ENCODE peak calls at places on chromosome 20, in four cellular contexts. P is dorsolateral prefrontal cortex, Q is hepatocyte, N is Panc1. W is an unnamed sample.

GRCh38 chr20:47370850-47371782 is 14.6 kb upstream of the ZMYND8 start:
- DNase-seq in P (no peak), Q (no peak), N (no peak), W (no peak)

GRCh38 chr20:32522525-32522774 is 62.7 kb downstream of the NOL4L start:
- DNase-seq in Q (no peak), P (peak; percentile 44), N (no peak), W (no peak)

GRCh38 chr20:17520583-17520982 is 10.6 kb downstream of the BFSP1 start:
- DNase-seq in N (no peak), P (no peak), Q (no peak), W (no peak)

GRCh38 chr20:51804754-51805153 is 2.4 kb upstream of the SALL4 start:
- DNase-seq in Q (no peak), P (no peak), N (no peak), W (no peak)

GRCh38 chr20:46512943-46513844 is at the start of gene ZNF334:
- DNase-seq in P (peak; percentile 65), N (no peak), Q (peak; percentile 90), W (no peak)

GRCh38 chr20:44274303-44275017 is 27.4 kb downstream of the GDAP1L1 start:
- DNase-seq in Q (no peak), N (no peak), P (no peak), W (no peak)

GRCh38 chr20:24993337-24994185 is 1.0 kb upstream of the APMAP start:
- DNase-seq in P (no peak), N (no peak), Q (peak; percentile 42), W (peak; percentile 7)

GRCh38 chr20:19376451-19376971 is 164.1 kb downstream of the SLC24A3 start:
- DNase-seq in P (no peak), N (no peak), Q (no peak), W (no peak)

GRCh38 chr20:18676366-18676765 is 88.5 kb downstream of the DTD1 start:
- DNase-seq in Q (no peak), N (no peak), P (no peak), W (no peak)

GRCh38 chr20:64065973-64066341 is 3.0 kb downstream of the TCEA2 start:
- DNase-seq in Q (no peak), P (no peak), N (peak; percentile 53), W (no peak)

GRCh38 chr20:17320456-17320855 is 93.6 kb downstream of the PCSK2 start:
- DNase-seq in N (no peak), P (no peak), Q (no peak), W (no peak)

GRCh38 chr20:23350007-23350854 is at the start of gene NXT1:
- DNase-seq in N (peak; percentile 92), P (peak; percentile 97), Q (peak; percentile 98), W (peak; percentile 96)

GRCh38 chr20:64164123-64164836 is at the start of gene MYT1:
- DNase-seq in P (no peak), Q (no peak), N (no peak), W (no peak)

GRCh38 chr20:2658414-2659354 is 5.3 kb downstream of the IDH3B start:
- DNase-seq in Q (no peak), N (no peak), P (no peak), W (no peak)

GRCh38 chr20:40637176-40637575 is 51.9 kb downstream of the MAFB start:
- DNase-seq in P (no peak), Q (no peak), N (no peak), W (no peak)

GRCh38 chr20:44068780-44069191 is 118.2 kb downstream of the JPH2 start:
- DNase-seq in Q (no peak), P (no peak), N (no peak), W (no peak)

GRCh38 chr20:37454636-37455035 is 66.4 kb upstream of the NNAT start:
- DNase-seq in N (no peak), P (no peak), Q (no peak), W (no peak)

GRCh38 chr20:60062431-60063336 is 104.5 kb downstream of the CDH26 start:
- DNase-seq in Q (peak; percentile 31), N (no peak), P (no peak), W (peak; percentile 54)

GRCh38 chr20:3679749-3680700 is 1.8 kb downstream of the ADAM33 start:
- DNase-seq in Q (peak; percentile 48), P (no peak), N (no peak), W (peak; percentile 81)

GRCh38 chr20:57114290-57115005 is 152.0 kb downstream of the BMP7 start:
- DNase-seq in Q (no peak), N (no peak), P (no peak), W (no peak)

GRCh38 chr20:20393207-20393606 is 25.3 kb downstream of the INSM1 start:
- DNase-seq in P (no peak), N (no peak), Q (no peak), W (no peak)

GRCh38 chr20:32539817-32540675 is 45.1 kb downstream of the NOL4L start:
- DNase-seq in N (no peak), Q (peak; percentile 71), P (no peak), W (no peak)

GRCh38 chr20:35992713-35993335 is 24.4 kb downstream of the CNBD2 start:
- DNase-seq in N (no peak), P (no peak), Q (peak; percentile 75), W (no peak)

GRCh38 chr20:18240997-18241396 is 47.3 kb upstream of the ZNF133 start:
- DNase-seq in N (no peak), Q (no peak), P (no peak), W (no peak)

GRCh38 chr20:54458219-54458618 is 17.2 kb upstream of the DOK5 start:
- DNase-seq in Q (no peak), N (no peak), P (no peak), W (no peak)

GRCh38 chr20:54456423-54456822 is 19.0 kb upstream of the DOK5 start:
- DNase-seq in N (no peak), P (no peak), Q (no peak), W (no peak)

GRCh38 chr20:54454982-54455381 is 20.4 kb upstream of the DOK5 start:
- DNase-seq in N (no peak), P (no peak), Q (no peak), W (no peak)

GRCh38 chr20:54459279-54459678 is 16.1 kb upstream of the DOK5 start:
- DNase-seq in P (no peak), Q (no peak), N (no peak), W (no peak)

DNA sequence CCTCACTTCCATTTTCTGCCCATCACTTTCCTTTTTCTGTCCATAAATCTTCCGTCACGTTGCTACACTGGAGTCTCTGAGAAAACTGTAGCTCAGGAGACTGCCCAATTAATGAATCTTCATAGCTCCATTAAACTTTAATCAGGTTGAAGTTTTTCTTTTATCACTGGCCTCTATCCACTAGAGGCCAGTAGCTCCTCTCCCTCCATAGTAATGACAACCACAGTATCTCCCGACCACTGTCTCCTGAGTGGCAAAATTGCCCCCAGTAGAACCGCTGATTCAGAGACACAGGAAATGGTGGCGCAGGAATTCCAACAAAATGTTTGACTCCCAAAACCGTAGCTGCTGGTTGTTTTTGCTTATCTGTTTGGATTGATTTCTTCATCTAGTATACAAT is 18.4 kb upstream of the DOK5 start:
- DNase-seq in Q (no peak), N (no peak), P (no peak), W (no peak)
- TF ChIP-seq CTCF in Q (no peak), N (peak; percentile 24), P (no peak), W (no peak)

GRCh38 chr20:53898558-53898931 is 171.8 kb downstream of the BCAS1 start:
- DNase-seq in P (no peak), Q (no peak), N (no peak), W (no peak)

GRCh38 chr20:53901064-53901463 is 169.3 kb downstream of the BCAS1 start:
- DNase-seq in Q (peak; percentile 44), P (no peak), N (no peak), W (no peak)

GRCh38 chr20:53900380-53900999 is 169.9 kb downstream of the BCAS1 start:
- DNase-seq in Q (no peak), N (no peak), P (no peak), W (no peak)

GRCh38 chr20:53897884-53898557 is 172.4 kb downstream of the BCAS1 start:
- DNase-seq in N (no peak), Q (no peak), P (no peak), W (no peak)

DNA sequence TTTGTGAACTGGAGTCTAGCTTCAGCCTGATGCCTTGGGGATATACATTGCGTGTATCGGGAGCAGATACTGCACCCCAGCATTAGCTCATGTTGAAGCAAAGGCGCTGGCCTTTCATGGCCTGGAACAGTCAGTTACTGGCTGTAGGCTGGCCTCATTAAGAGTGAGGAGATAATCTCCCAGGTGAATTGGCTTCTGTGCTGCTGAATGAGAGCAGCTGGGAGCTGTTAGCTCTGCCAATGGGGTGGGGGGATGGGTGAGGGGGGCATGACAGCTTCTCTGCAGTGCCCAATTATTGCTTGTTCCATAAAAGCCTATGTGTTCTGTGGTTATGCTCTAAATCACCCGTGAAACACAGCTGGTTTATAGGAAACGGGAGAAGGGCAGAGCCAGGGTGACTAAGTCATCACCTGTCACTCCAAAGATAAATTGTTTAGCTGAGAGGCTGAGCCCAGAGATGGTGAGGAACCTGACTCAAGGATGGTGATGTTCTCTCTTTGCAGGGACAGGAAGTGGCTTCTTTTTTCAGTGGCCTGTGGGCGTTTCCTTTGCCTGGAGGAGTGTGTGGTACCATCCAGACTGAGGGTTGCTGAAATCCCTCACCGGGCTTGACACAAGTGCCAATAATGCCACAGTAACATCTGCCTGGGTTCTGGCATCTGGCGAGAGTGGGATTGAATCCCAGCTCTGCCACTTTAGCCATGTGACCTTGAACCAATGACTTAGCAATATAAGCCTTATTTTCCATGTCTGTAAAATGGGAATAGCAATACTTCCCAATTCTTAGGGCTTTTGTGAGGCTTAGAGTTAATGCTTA is 170.8 kb downstream of the BCAS1 start:
- DNase-seq in N (peak; percentile 87), P (no peak), Q (no peak), W (no peak)
- TF ChIP-seq CTCF in N (no peak), P (no peak), Q (no peak), W (no peak)

DNA sequence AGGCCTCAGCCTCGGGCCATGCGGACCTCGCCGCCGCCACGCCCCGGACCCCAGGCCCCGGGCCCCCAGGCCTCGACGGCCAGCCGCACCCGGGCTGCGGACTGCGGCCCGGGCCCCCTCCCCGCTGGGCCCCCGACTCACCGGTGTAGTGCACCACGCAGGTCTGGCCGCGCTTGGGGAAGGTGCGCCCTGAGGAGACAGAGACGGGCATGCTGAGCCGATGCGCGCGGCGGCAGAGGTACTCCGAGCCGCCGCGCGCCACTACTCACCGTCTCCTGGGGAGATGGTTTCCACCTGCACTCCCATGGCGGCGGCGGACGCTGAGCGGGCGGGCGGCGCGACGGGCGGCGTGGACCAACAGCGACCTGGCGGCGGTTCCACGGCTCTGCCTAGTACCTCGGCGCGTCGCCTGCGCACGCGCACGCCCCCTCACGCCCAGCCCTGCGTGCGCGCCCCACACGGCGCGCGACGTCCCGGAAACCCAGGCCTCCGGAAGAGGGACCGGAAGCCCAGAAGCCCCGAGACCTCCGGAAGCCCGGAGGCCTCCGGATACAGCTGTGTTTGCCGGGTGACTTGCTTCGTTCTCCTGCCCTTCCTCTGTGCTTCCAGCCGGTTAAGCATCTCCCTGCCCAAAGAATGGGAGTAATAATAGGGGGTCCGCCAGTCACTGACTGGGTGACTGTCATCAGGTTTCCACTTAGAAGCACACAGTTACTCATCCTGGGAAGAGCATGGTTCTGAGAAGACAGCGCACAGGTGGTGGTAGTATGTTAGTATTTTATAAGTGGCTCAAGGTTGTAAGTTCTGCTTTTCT is at the start of gene FKBP1A:
- DNase-seq in Q (peak; percentile 97), P (peak; percentile 86), N (peak; percentile 75), W (peak; percentile 65)
- TF ChIP-seq CTCF in Q (no peak), P (peak; percentile 47), N (no peak), W (no peak)

DNA sequence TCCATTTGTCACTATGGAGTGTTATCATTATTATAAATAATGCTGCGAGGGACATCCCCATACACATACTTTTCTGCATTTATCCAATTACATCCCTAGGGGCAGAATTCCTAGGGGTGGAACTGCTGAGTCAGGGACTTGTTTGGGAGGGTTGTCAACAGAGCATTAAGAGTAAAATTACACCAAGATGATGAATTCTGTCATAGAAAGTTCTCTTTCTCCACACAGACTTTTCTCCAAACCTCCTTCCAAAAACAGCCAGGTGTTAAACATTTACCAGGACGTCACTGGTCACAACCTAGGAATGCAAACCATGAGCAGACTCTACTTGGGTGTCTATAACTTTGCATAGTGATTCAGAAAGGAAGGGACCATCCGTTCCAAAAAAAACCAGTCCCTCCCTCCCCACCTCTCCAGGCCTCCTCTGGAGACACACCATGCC is 95.5 kb downstream of the PRND start:
- DNase-seq in N (no peak), Q (no peak), P (no peak), W (peak; percentile 24)
- TF ChIP-seq CTCF in N (no peak), Q (no peak), P (no peak), W (no peak)

W was measured in AG09319.